ENCODE peak calls at places on chromosomes 3 and 15, in six cellular contexts. One of them, this sample, is unnamed.

GRCh38 chr3:69944931-69945493 is 54.5 kb upstream of the SAMMSON start:
- DNase-seq in A549: no peak
- DNase-seq in H1: no peak
- DNase-seq in HepG2: no peak
- DNase-seq in K562: no peak
- DNase-seq in SK-N-SH: no peak
- DNase-seq in this sample: no peak

GRCh38 chr15:101570238-101570637 is 80.7 kb upstream of the PCSK6 start:
- DNase-seq in A549: peak; percentile 74
- DNase-seq in H1: no peak
- DNase-seq in HepG2: no peak
- DNase-seq in K562: no peak
- DNase-seq in SK-N-SH: no peak
- DNase-seq in this sample: no peak

GRCh38 chr3:127556565-127556964 is 34.0 kb downstream of the TPRA1 start:
- DNase-seq in A549: no peak
- DNase-seq in H1: no peak
- DNase-seq in HepG2: no peak
- DNase-seq in K562: no peak
- DNase-seq in SK-N-SH: no peak
- DNase-seq in this sample: no peak

GRCh38 chr15:70038730-70039392 is 58.9 kb downstream of the TLE3 start:
- DNase-seq in A549: no peak
- DNase-seq in H1: no peak
- DNase-seq in HepG2: no peak
- DNase-seq in K562: no peak
- DNase-seq in SK-N-SH: no peak
- DNase-seq in this sample: no peak

GRCh38 chr15:47349179-47349578 is 368.1 kb upstream of the SEMA6D start:
- DNase-seq in A549: no peak
- DNase-seq in H1: no peak
- DNase-seq in HepG2: no peak
- DNase-seq in K562: no peak
- DNase-seq in SK-N-SH: peak; percentile 27
- DNase-seq in this sample: no peak

GRCh38 chr3:42369304-42369703 is 41.1 kb downstream of the LYZL4 start:
- DNase-seq in A549: no peak
- DNase-seq in H1: no peak
- DNase-seq in HepG2: no peak
- DNase-seq in K562: no peak
- DNase-seq in SK-N-SH: no peak
- DNase-seq in this sample: no peak

GRCh38 chr3:10517616-10518015 is 12.2 kb upstream of the ATP2B2 start:
- DNase-seq in A549: no peak
- DNase-seq in H1: no peak
- DNase-seq in HepG2: no peak
- DNase-seq in K562: no peak
- DNase-seq in SK-N-SH: no peak
- DNase-seq in this sample: no peak

GRCh38 chr3:160707187-160707789 is 30.3 kb downstream of the ARL14 start:
- DNase-seq in A549: peak; percentile 23
- DNase-seq in H1: no peak
- DNase-seq in HepG2: peak; percentile 38
- DNase-seq in K562: peak; percentile 47
- DNase-seq in SK-N-SH: peak; percentile 53
- DNase-seq in this sample: peak; percentile 11

GRCh38 chr3:155809181-155809580 is 3.1 kb upstream of the C3orf33 start:
- DNase-seq in A549: no peak
- DNase-seq in H1: no peak
- DNase-seq in HepG2: no peak
- DNase-seq in K562: no peak
- DNase-seq in SK-N-SH: no peak
- DNase-seq in this sample: no peak

GRCh38 chr3:179136195-179136594 is 12.0 kb upstream of the PIK3CA start:
- DNase-seq in A549: no peak
- DNase-seq in H1: no peak
- DNase-seq in HepG2: no peak
- DNase-seq in K562: no peak
- DNase-seq in SK-N-SH: no peak
- DNase-seq in this sample: no peak

GRCh38 chr3:179133575-179133974 is 14.6 kb upstream of the PIK3CA start:
- DNase-seq in A549: no peak
- DNase-seq in H1: no peak
- DNase-seq in HepG2: no peak
- DNase-seq in K562: no peak
- DNase-seq in SK-N-SH: no peak
- DNase-seq in this sample: no peak
- TF ChIP-seq CHD2 in A549: no peak
- TF ChIP-seq CHD2 in H1: no peak
- TF ChIP-seq CHD2 in HepG2: no peak
- TF ChIP-seq CHD2 in K562: no peak
- TF ChIP-seq CHD2 in SK-N-SH: no peak
- TF ChIP-seq CHD2 in this sample: no peak

GRCh38 chr3:190321789-190322603 is at the start of gene CLDN1:
- DNase-seq in A549: peak; percentile 59
- DNase-seq in H1: peak; percentile 73
- DNase-seq in HepG2: peak; percentile 70
- DNase-seq in K562: peak; percentile 14
- DNase-seq in SK-N-SH: peak; percentile 86
- DNase-seq in this sample: no peak
- TF ChIP-seq CHD2 in A549: no peak
- TF ChIP-seq CHD2 in H1: no peak
- TF ChIP-seq CHD2 in HepG2: no peak
- TF ChIP-seq CHD2 in K562: no peak
- TF ChIP-seq CHD2 in SK-N-SH: no peak
- TF ChIP-seq CHD2 in this sample: no peak

DNA sequence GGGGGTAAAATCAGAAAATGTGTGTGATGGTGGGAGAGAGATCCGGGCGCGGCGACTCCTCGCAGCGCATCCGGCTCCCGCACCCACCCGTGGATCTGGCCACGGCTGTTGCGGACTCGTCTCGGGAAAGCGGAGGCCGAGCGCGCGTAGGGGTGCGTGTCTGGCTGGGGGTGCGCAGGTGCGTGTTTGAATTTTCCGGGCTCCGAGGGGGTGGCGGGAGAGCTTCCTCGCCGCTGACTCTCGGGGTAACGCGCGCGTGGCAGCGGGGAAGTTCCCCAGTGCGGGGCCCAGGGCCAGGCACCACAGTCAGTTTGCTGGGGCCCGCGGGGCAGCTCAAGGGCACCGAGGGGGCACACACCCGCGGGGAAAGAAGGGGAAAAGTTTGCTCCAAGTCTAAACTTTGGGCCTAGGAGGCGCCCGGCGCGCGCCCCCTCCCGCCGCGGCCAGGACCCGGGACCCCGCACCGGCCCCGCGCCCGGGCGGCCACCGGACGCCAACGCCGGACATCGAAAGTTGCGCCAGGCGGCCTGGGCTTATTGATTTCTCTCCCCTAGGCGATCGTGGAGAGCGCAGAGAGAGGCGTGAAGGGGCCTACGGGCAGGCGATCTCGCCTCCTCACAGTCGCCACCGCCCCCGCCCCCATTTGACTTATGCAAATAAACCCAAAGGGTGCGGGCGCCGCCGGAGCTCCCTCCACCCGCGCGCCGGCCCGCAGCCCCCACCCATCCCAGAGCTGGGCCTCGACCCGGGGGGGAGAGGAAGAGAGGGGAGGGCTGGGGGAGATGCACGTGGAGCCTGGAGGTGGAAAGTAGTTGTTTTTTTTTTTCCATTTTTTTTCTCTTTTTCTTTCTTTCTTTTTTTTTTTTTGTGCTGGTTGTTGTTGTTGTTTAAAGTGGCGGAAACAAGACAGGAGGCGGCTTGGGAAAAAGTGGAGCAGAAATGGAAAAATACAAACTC is 638 bp downstream of the FOXP1 start:
- DNase-seq in A549: no peak
- DNase-seq in H1: no peak
- DNase-seq in HepG2: peak; percentile 75
- DNase-seq in K562: peak; percentile 83
- DNase-seq in SK-N-SH: peak; percentile 75
- DNase-seq in this sample: no peak
- TF ChIP-seq CHD2 in A549: no peak
- TF ChIP-seq CHD2 in H1: no peak
- TF ChIP-seq CHD2 in HepG2: no peak
- TF ChIP-seq CHD2 in K562: no peak
- TF ChIP-seq CHD2 in SK-N-SH: no peak
- TF ChIP-seq CHD2 in this sample: no peak

DNA sequence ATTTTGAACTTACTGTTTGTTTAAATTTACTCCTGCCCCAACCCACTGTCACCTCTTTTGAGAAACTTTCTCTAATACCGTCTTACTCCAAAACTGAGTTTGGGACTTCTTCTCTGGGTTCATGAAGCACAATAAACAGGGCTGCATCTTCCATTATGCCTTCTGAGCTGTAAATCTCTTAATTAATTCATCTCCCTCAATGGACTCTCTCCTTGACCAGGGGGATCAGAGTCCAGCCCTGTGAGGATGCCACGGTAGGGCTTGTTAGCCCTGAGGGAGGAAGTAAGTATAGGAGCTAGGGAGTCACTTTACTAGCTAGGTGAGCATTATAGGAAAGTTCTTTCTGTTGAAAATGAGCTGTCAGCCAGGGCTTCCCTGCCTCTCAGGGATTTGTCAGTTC is 299.3 kb upstream of the SATB1 start:
- DNase-seq in A549: no peak
- DNase-seq in H1: no peak
- DNase-seq in HepG2: no peak
- DNase-seq in K562: no peak
- DNase-seq in SK-N-SH: no peak
- DNase-seq in this sample: no peak
- TF ChIP-seq CHD2 in A549: no peak
- TF ChIP-seq CHD2 in H1: no peak
- TF ChIP-seq CHD2 in HepG2: no peak
- TF ChIP-seq CHD2 in K562: no peak
- TF ChIP-seq CHD2 in SK-N-SH: no peak
- TF ChIP-seq CHD2 in this sample: no peak

DNA sequence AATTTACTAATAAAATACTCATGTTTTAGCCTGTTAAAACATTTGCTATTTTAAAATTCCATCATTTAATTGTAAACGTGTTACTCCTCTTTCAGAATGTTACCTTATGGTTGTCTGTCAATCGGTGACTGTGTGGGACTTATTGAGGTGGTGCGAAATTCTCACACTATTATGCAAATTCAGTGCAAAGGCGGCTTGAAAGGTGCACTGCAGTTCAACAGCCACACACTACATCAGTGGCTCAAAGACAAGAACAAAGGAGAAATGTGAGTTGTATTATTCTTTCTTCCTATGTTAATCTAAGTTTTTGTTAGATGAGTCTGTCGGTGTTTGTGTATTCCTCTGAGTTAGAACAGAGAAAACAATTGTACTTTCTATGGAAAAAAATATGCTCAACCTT is 21.7 kb downstream of the KCNMB3 start:
- DNase-seq in A549: no peak
- DNase-seq in H1: no peak
- DNase-seq in HepG2: no peak
- DNase-seq in K562: no peak
- DNase-seq in SK-N-SH: no peak
- DNase-seq in this sample: no peak
- TF ChIP-seq CHD2 in A549: no peak
- TF ChIP-seq CHD2 in H1: no peak
- TF ChIP-seq CHD2 in HepG2: no peak
- TF ChIP-seq CHD2 in K562: no peak
- TF ChIP-seq CHD2 in SK-N-SH: no peak
- TF ChIP-seq CHD2 in this sample: no peak

DNA sequence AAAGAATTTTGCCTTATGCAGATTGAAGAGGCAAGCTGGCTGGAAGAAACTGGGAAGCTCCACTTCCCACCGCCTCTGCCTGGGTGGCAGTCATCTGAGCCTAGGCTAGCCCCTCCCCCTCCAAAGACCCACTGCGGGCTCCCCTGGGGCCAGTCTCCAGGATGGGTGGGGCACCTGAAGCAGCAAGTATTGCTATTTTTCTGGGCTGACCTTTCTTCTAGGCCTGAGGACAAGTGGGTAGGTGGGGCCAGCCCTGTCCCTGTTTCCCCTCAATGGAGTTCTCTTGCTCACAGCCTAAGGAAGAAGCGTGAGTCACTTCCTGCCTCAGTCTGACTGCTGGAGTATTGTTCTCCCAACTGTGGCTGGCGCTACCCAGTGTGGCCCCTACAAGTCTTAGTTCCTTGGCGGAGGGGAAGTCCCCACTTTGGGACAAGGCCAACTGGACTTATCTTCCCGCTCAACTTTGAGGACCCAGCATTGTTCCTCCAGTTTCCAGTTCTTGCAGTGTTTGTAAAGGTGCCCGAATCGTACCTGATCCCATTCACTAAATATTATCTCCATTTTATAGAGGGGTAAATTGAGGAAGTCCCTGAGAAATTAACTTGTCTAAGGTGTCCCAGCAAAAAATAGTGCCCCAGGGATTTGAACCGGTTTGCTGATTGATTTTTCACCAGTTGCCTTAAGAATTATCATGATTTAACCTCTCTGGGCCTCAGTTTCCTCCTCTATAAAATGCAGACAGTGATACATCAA is 1.4 kb downstream of the FURIN start:
- DNase-seq in A549: no peak
- DNase-seq in H1: peak; percentile 76
- DNase-seq in HepG2: no peak
- DNase-seq in K562: peak; percentile 93
- DNase-seq in SK-N-SH: no peak
- DNase-seq in this sample: no peak
- TF ChIP-seq CHD2 in A549: no peak
- TF ChIP-seq CHD2 in H1: no peak
- TF ChIP-seq CHD2 in HepG2: no peak
- TF ChIP-seq CHD2 in K562: no peak
- TF ChIP-seq CHD2 in SK-N-SH: no peak
- TF ChIP-seq CHD2 in this sample: no peak

GRCh38 chr3:123123716-123124616 is 57.1 kb downstream of the PDIA5 start:
- DNase-seq in A549: no peak
- DNase-seq in H1: no peak
- DNase-seq in HepG2: no peak
- DNase-seq in K562: no peak
- DNase-seq in SK-N-SH: no peak
- DNase-seq in this sample: no peak
- TF ChIP-seq CHD2 in A549: no peak
- TF ChIP-seq CHD2 in H1: no peak
- TF ChIP-seq CHD2 in HepG2: no peak
- TF ChIP-seq CHD2 in K562: no peak
- TF ChIP-seq CHD2 in SK-N-SH: no peak
- TF ChIP-seq CHD2 in this sample: no peak

DNA sequence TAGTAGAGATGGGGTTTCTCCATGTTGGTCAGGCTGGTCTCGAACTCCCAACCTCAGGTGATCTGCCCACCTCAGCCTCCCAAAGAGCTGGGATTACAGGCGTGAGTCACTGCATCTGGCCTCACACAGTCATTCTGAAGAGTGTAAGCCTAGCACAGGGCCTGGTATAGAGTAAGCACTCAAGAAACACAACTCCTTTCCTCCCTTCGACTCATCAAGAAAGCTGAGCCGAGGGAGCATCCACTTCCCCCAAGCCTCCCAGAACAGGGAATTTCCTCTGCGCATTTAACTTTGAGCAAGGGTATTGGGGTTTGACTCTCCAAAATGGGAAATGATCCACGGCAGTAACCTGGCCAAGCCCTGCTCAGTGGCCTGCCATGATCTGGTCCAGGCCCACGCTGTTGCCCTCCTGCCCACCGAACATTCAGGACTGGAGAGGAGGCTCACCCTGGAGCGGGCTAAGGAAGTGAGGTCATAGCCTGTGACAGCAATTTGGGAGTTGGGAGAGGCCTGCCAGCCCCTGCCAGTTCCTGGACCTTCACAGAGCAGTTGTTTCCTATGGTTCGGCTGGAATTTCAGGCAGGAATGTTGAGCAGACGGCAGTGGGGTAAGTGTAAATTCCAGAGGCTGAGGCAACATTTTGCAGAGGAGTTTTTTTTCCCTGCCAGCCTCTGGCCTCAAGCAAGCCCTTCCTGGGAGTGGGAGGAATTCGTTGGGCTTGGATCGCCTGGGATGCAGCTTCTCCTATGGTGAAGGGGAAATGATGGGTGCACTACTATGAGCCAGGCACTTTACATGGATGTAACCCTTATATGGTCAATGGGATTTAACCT is 21.2 kb upstream of the SMAD3 start:
- DNase-seq in A549: no peak
- DNase-seq in H1: no peak
- DNase-seq in HepG2: peak; percentile 84
- DNase-seq in K562: no peak
- DNase-seq in SK-N-SH: no peak
- DNase-seq in this sample: no peak
- TF ChIP-seq CHD2 in A549: no peak
- TF ChIP-seq CHD2 in H1: no peak
- TF ChIP-seq CHD2 in HepG2: no peak
- TF ChIP-seq CHD2 in K562: no peak
- TF ChIP-seq CHD2 in SK-N-SH: no peak
- TF ChIP-seq CHD2 in this sample: no peak